ENCODE peak calls at places on chromosomes 4 and X, in four cellular contexts. One of them, this sample, is unnamed.

GRCh38 chrX:119655125-119655524 is 37.8 kb downstream of the SEPTIN6 start:
- DNase-seq in T-cell: no peak
- DNase-seq in amniotic stem cell: peak
- DNase-seq in A549: no peak
- DNase-seq in this sample: peak

GRCh38 chr4:42628740-42629139 is 28.2 kb downstream of the ATP8A1 start:
- DNase-seq in T-cell: no peak
- DNase-seq in amniotic stem cell: no peak
- DNase-seq in A549: no peak
- DNase-seq in this sample: no peak

GRCh38 chrX:129462707-129463106 is 60.6 kb downstream of the SMARCA1 start:
- DNase-seq in A549: peak
- DNase-seq in amniotic stem cell: no peak
- DNase-seq in T-cell: no peak
- DNase-seq in this sample: no peak

GRCh38 chr4:37936889-37937498 is 23.2 kb upstream of the PTTG2 start:
- DNase-seq in T-cell: no peak
- DNase-seq in A549: no peak
- DNase-seq in amniotic stem cell: no peak
- DNase-seq in this sample: no peak

GRCh38 chr4:123740236-123740635 is 343.6 kb downstream of the SPRY1 start:
- DNase-seq in amniotic stem cell: no peak
- DNase-seq in A549: no peak
- DNase-seq in T-cell: no peak
- DNase-seq in this sample: no peak

GRCh38 chrX:21946925-21947641 is 6.6 kb downstream of the SMS start:
- DNase-seq in T-cell: no peak
- DNase-seq in A549: no peak
- DNase-seq in amniotic stem cell: no peak
- DNase-seq in this sample: peak

GRCh38 chr4:152663203-152664066 is 16.4 kb downstream of the TMEM154 start:
- DNase-seq in A549: no peak
- DNase-seq in amniotic stem cell: no peak
- DNase-seq in T-cell: no peak
- DNase-seq in this sample: no peak

GRCh38 chr4:8852118-8852704 is 19.4 kb downstream of the HMX1 start:
- DNase-seq in amniotic stem cell: no peak
- DNase-seq in A549: no peak
- DNase-seq in T-cell: no peak
- DNase-seq in this sample: no peak

GRCh38 chr4:40454816-40455215 is 119.7 kb downstream of the CHRNA9 start:
- DNase-seq in amniotic stem cell: no peak
- DNase-seq in A549: no peak
- DNase-seq in T-cell: no peak
- DNase-seq in this sample: no peak

GRCh38 chrX:9534686-9535085 is 69.8 kb downstream of the TBL1X start:
- DNase-seq in T-cell: no peak
- DNase-seq in amniotic stem cell: no peak
- DNase-seq in A549: no peak
- DNase-seq in this sample: no peak

GRCh38 chr4:54400188-54400587 is 171.1 kb downstream of the PDGFRA start:
- DNase-seq in A549: no peak
- DNase-seq in T-cell: no peak
- DNase-seq in amniotic stem cell: no peak
- DNase-seq in this sample: peak

GRCh38 chr4:52889778-52890400 is 27.8 kb downstream of the RASL11B start:
- DNase-seq in amniotic stem cell: no peak
- DNase-seq in T-cell: no peak
- DNase-seq in A549: no peak
- DNase-seq in this sample: no peak

GRCh38 chrX:71067079-71067478 is 1.1 kb downstream of the SNX12 start:
- DNase-seq in T-cell: no peak
- DNase-seq in amniotic stem cell: no peak
- DNase-seq in A549: no peak
- DNase-seq in this sample: no peak

GRCh38 chr4:132838244-132838643 is 310.9 kb upstream of the PCDH10 start:
- DNase-seq in amniotic stem cell: no peak
- DNase-seq in T-cell: no peak
- DNase-seq in A549: no peak
- DNase-seq in this sample: no peak

GRCh38 chrX:13090261-13091110 is 46.1 kb upstream of the FAM9C start:
- DNase-seq in amniotic stem cell: no peak
- DNase-seq in T-cell: no peak
- DNase-seq in A549: no peak
- DNase-seq in this sample: no peak

GRCh38 chr4:8599657-8600056 is 7.1 kb downstream of the CPZ start:
- DNase-seq in A549: no peak
- DNase-seq in T-cell: no peak
- DNase-seq in amniotic stem cell: peak
- DNase-seq in this sample: no peak

GRCh38 chr4:126361287-126361686 is 1046.5 kb downstream of the FAT4 start:
- DNase-seq in amniotic stem cell: no peak
- DNase-seq in T-cell: no peak
- DNase-seq in A549: no peak
- DNase-seq in this sample: no peak

GRCh38 chr4:137707626-137708025 is 175.3 kb upstream of the PCDH18 start:
- DNase-seq in A549: no peak
- DNase-seq in T-cell: no peak
- DNase-seq in amniotic stem cell: no peak
- DNase-seq in this sample: no peak

GRCh38 chr4:103012085-103012484 is 7.4 kb downstream of the SLC9B1 start:
- DNase-seq in amniotic stem cell: no peak
- DNase-seq in T-cell: no peak
- DNase-seq in A549: no peak
- DNase-seq in this sample: peak

GRCh38 chr4:4860381-4860802 is 927 bp downstream of the MSX1 start:
- DNase-seq in A549: peak
- DNase-seq in T-cell: no peak
- DNase-seq in amniotic stem cell: peak
- DNase-seq in this sample: peak

GRCh38 chr4:31442236-31442635 is 722.1 kb downstream of the PCDH7 start:
- DNase-seq in amniotic stem cell: no peak
- DNase-seq in T-cell: no peak
- DNase-seq in A549: no peak
- DNase-seq in this sample: no peak

GRCh38 chr4:110294165-110294564 is 95.8 kb upstream of the ELOVL6 start:
- DNase-seq in A549: no peak
- DNase-seq in amniotic stem cell: no peak
- DNase-seq in T-cell: no peak
- DNase-seq in this sample: no peak

GRCh38 chr4:1400861-1401408 is 5.3 kb downstream of the NKX1-1 start:
- DNase-seq in amniotic stem cell: no peak
- DNase-seq in A549: no peak
- DNase-seq in T-cell: no peak
- DNase-seq in this sample: no peak

GRCh38 chr4:2743518-2744445 is 12.4 kb downstream of the TNIP2 start:
- DNase-seq in amniotic stem cell: no peak
- DNase-seq in T-cell: no peak
- DNase-seq in A549: no peak
- DNase-seq in this sample: no peak

GRCh38 chr4:87574996-87575395 is 33.3 kb upstream of the DSPP start:
- DNase-seq in amniotic stem cell: no peak
- DNase-seq in T-cell: no peak
- DNase-seq in A549: no peak
- DNase-seq in this sample: peak

GRCh38 chrX:53354669-53355068 is 67.8 kb downstream of the SMC1A start:
- DNase-seq in T-cell: no peak
- DNase-seq in A549: peak
- DNase-seq in amniotic stem cell: no peak
- DNase-seq in this sample: no peak

GRCh38 chr4:34043131-34043530 is 2201.2 kb downstream of the ARAP2 start:
- DNase-seq in T-cell: no peak
- DNase-seq in amniotic stem cell: no peak
- DNase-seq in A549: no peak
- DNase-seq in this sample: peak

GRCh38 chr4:17309567-17310268 is 202.2 kb downstream of the QDPR start:
- DNase-seq in A549: no peak
- DNase-seq in T-cell: no peak
- DNase-seq in amniotic stem cell: no peak
- DNase-seq in this sample: no peak

GRCh38 chr4:186553717-186554116 is 1.6 kb downstream of the MTNR1A start:
- DNase-seq in A549: no peak
- DNase-seq in T-cell: no peak
- DNase-seq in amniotic stem cell: no peak
- DNase-seq in this sample: no peak

GRCh38 chrX:144791298-144791697 is 456.0 kb upstream of the SPANXN1 start:
- DNase-seq in A549: no peak
- DNase-seq in amniotic stem cell: no peak
- DNase-seq in T-cell: no peak
- DNase-seq in this sample: no peak

GRCh38 chrX:106698693-106699092 is 27.8 kb upstream of the RNF128 start:
- DNase-seq in T-cell: no peak
- DNase-seq in A549: no peak
- DNase-seq in amniotic stem cell: no peak
- DNase-seq in this sample: no peak

GRCh38 chr4:26905172-26905571 is 44.5 kb downstream of the STIM2 start:
- DNase-seq in A549: no peak
- DNase-seq in amniotic stem cell: no peak
- DNase-seq in T-cell: no peak
- DNase-seq in this sample: no peak

GRCh38 chr4:186514271-186514950 is 41.0 kb downstream of the MTNR1A start:
- DNase-seq in A549: no peak
- DNase-seq in amniotic stem cell: no peak
- DNase-seq in T-cell: no peak
- DNase-seq in this sample: no peak

GRCh38 chr4:183101956-183102480 is 3.0 kb downstream of the WWC2 start:
- DNase-seq in amniotic stem cell: no peak
- DNase-seq in A549: no peak
- DNase-seq in T-cell: no peak
- DNase-seq in this sample: no peak

GRCh38 chrX:153877571-153878261 is 8.3 kb downstream of the L1CAM start:
- DNase-seq in amniotic stem cell: no peak
- DNase-seq in T-cell: no peak
- DNase-seq in A549: no peak
- DNase-seq in this sample: no peak

GRCh38 chr4:61149278-61149677 is 50.8 kb upstream of the ADGRL3 start:
- DNase-seq in amniotic stem cell: no peak
- DNase-seq in T-cell: no peak
- DNase-seq in A549: no peak
- DNase-seq in this sample: peak

GRCh38 chr4:136644279-136644678 is 888.0 kb downstream of the PCDH18 start:
- DNase-seq in A549: no peak
- DNase-seq in T-cell: no peak
- DNase-seq in amniotic stem cell: no peak
- DNase-seq in this sample: no peak

GRCh38 chrX:150269613-150270254 is 93.4 kb upstream of the MAMLD1 start:
- DNase-seq in T-cell: no peak
- DNase-seq in amniotic stem cell: no peak
- DNase-seq in A549: peak
- DNase-seq in this sample: no peak

GRCh38 chr4:28772066-28772465 is 1911.4 kb downstream of the STIM2 start:
- DNase-seq in T-cell: no peak
- DNase-seq in A549: no peak
- DNase-seq in amniotic stem cell: no peak
- DNase-seq in this sample: no peak

This sample was measured in cardiac muscle cell.